ENCODE peak calls at places on chromosome 1, in ten cellular contexts. X, H, J, A, C, W, D, V, I and K are unnamed samples.

GRCh38 chr1:245500546-245500945 is 345.8 kb downstream of the KIF26B start:
- DNase-seq in H (peak), A (peak), D (no peak), I (no peak), J (peak), X (no peak), V (no peak), C (no peak), W (peak), K (peak)

GRCh38 chr1:145871994-145872411 is 13.1 kb upstream of the PIAS3 start:
- DNase-seq in H (peak), C (peak), J (no peak), D (peak), W (peak), V (no peak), A (peak), I (peak), X (peak), K (peak)

GRCh38 chr1:221801773-221802516 is 60.1 kb upstream of the DUSP10 start:
- DNase-seq in D (no peak), V (no peak), W (peak), J (peak), I (no peak), A (peak), X (no peak), H (peak), C (no peak), K (peak)

GRCh38 chr1:66445492-66446181 is 88.3 kb upstream of the SGIP1 start:
- DNase-seq in H (no peak), X (peak), W (no peak), I (no peak), V (peak), J (no peak), C (no peak), A (no peak), D (no peak), K (no peak)

GRCh38 chr1:31143455-31143854 is 77.9 kb upstream of the PUM1 start:
- DNase-seq in X (no peak), I (no peak), W (no peak), C (no peak), V (no peak), D (no peak), A (no peak), J (no peak), H (no peak), K (no peak)

GRCh38 chr1:63677497-63677896 is 84.3 kb downstream of the PGM1 start:
- DNase-seq in H (no peak), W (no peak), X (no peak), D (no peak), A (no peak), I (no peak), V (no peak), J (no peak), C (no peak), K (no peak)

GRCh38 chr1:29122987-29123870 is 474 bp downstream of the TMEM200B start:
- DNase-seq in D (no peak), V (no peak), H (peak), C (no peak), W (peak), J (no peak), I (peak), A (peak), X (no peak), K (peak)

GRCh38 chr1:190479028-190479427 is 1.4 kb upstream of the BRINP3 start:
- DNase-seq in A (no peak), H (no peak), X (no peak), I (no peak), V (no peak), D (no peak), J (no peak), C (no peak), W (peak), K (peak)

GRCh38 chr1:201142854-201143725 is 11.2 kb downstream of the TMEM9 start:
- DNase-seq in A (no peak), I (no peak), C (no peak), V (no peak), D (no peak), X (no peak), W (no peak), H (no peak), J (no peak), K (no peak)

GRCh38 chr1:8684590-8684989 is 132.8 kb downstream of the RERE start:
- DNase-seq in D (no peak), V (no peak), I (no peak), X (no peak), A (no peak), J (no peak), C (no peak), H (no peak), W (no peak), K (no peak)

GRCh38 chr1:244954358-244954757 is 90.0 kb upstream of the HNRNPU start:
- DNase-seq in J (no peak), H (no peak), V (no peak), W (no peak), C (no peak), X (no peak), A (no peak), D (no peak), I (no peak), K (no peak)

GRCh38 chr1:225426395-225427248 is 1.2 kb downstream of the LBR start:
- DNase-seq in H (peak), W (peak), I (no peak), C (no peak), V (no peak), J (no peak), A (no peak), D (no peak), X (peak), K (peak)

GRCh38 chr1:112911506-112911905 is 44.5 kb downstream of the SLC16A1 start:
- DNase-seq in X (no peak), W (no peak), A (no peak), I (no peak), C (no peak), V (no peak), D (no peak), H (no peak), J (no peak), K (no peak)

GRCh38 chr1:209751627-209752231 is 4.1 kb upstream of the TRAF3IP3 start:
- DNase-seq in H (no peak), D (no peak), V (peak), I (no peak), C (no peak), J (no peak), A (no peak), W (no peak), X (no peak), K (no peak)

GRCh38 chr1:41981796-41982195 is 63.1 kb upstream of the HIVEP3 start:
- DNase-seq in D (no peak), C (no peak), J (no peak), I (no peak), A (no peak), V (no peak), X (no peak), W (no peak), H (no peak), K (peak)

GRCh38 chr1:154615411-154615810 is 7.4 kb upstream of the ADAR start:
- DNase-seq in H (no peak), D (no peak), J (no peak), I (no peak), X (no peak), C (no peak), A (no peak), V (no peak), W (no peak), K (no peak)

GRCh38 chr1:229156819-229157218 is 114.1 kb upstream of the RAB4A start:
- DNase-seq in W (no peak), C (no peak), V (no peak), I (no peak), H (peak), A (no peak), D (peak), J (no peak), X (no peak), K (no peak)

GRCh38 chr1:47580451-47580980 is 142.7 kb downstream of the FOXD2 start:
- DNase-seq in I (no peak), V (no peak), C (no peak), H (no peak), A (no peak), D (no peak), W (no peak), X (no peak), J (no peak), K (no peak)

GRCh38 chr1:55280731-55281130 is 65.6 kb upstream of the USP24 start:
- DNase-seq in W (peak), C (no peak), I (no peak), V (no peak), J (no peak), A (no peak), X (no peak), H (peak), D (no peak), K (peak)

GRCh38 chr1:66278260-66279046 is 255.5 kb upstream of the SGIP1 start:
- DNase-seq in X (no peak), J (no peak), V (peak), D (no peak), W (no peak), C (no peak), I (no peak), H (no peak), A (no peak), K (no peak)

GRCh38 chr1:197868751-197869501 is 33.5 kb upstream of the C1orf53 start:
- DNase-seq in H (peak), V (peak), J (peak), C (peak), W (peak), I (no peak), A (peak), D (peak), X (no peak), K (peak)

GRCh38 chr1:54857741-54858665 is 29.0 kb downstream of the DHCR24 start:
- DNase-seq in H (peak), J (peak), V (no peak), C (no peak), A (peak), D (no peak), I (no peak), X (no peak), W (peak), K (peak)

GRCh38 chr1:48061162-48062136 is 64.3 kb upstream of the TRABD2B start:
- DNase-seq in C (no peak), X (no peak), I (no peak), A (no peak), D (peak), V (no peak), W (peak), H (peak), J (no peak), K (peak)

GRCh38 chr1:231990388-231990787 is 363.8 kb downstream of the DISC1 start:
- DNase-seq in C (no peak), W (no peak), J (no peak), H (no peak), D (no peak), A (no peak), X (no peak), I (no peak), V (no peak), K (no peak)

GRCh38 chr1:107680579-107680985 is 284.4 kb downstream of the VAV3 start:
- DNase-seq in V (no peak), X (no peak), H (no peak), C (no peak), W (no peak), A (no peak), J (no peak), D (no peak), I (no peak), K (no peak)

GRCh38 chr1:61253059-61253735 is 170.8 kb downstream of the NFIA start:
- DNase-seq in H (peak), D (no peak), X (peak), C (no peak), J (no peak), A (peak), V (peak), W (peak), I (peak), K (no peak)

GRCh38 chr1:102098536-102098935 is 101.8 kb upstream of the OLFM3 start:
- DNase-seq in D (no peak), C (no peak), A (no peak), J (no peak), V (no peak), W (no peak), X (no peak), H (no peak), I (no peak), K (no peak)

GRCh38 chr1:66624412-66625060 is 90.6 kb downstream of the SGIP1 start:
- DNase-seq in A (peak), X (no peak), H (peak), C (no peak), I (no peak), V (no peak), W (peak), D (no peak), J (peak), K (peak)

GRCh38 chr1:203289281-203289981 is 15.9 kb upstream of the BTG2 start:
- DNase-seq in J (no peak), D (no peak), V (peak), X (peak), I (peak), W (no peak), H (no peak), C (peak), A (no peak), K (no peak)

GRCh38 chr1:153774780-153775431 is at the start of gene SLC27A3:
- DNase-seq in D (peak), J (no peak), C (peak), H (peak), V (no peak), X (no peak), W (no peak), A (no peak), I (peak), K (peak)

GRCh38 chr1:230790026-230790425 is 42.8 kb downstream of the CAPN9 start:
- DNase-seq in D (no peak), H (no peak), W (no peak), X (no peak), A (no peak), C (no peak), I (no peak), V (no peak), J (no peak), K (no peak)

GRCh38 chr1:163170975-163171676 is 31.6 kb downstream of the RGS5 start:
- DNase-seq in X (no peak), C (no peak), I (no peak), D (peak), H (peak), W (peak), A (peak), J (no peak), V (no peak), K (peak)